ENCODE peak calls at places on chromosomes 6 and 20, in five cellular contexts. F is stomach, I is H1, Q is SK-N-SH, D is upper lobe of left lung. P is an unnamed sample.

GRCh38 chr6:90266845-90267621 is 29.6 kb downstream of the BACH2 start:
- DNase-seq in F (no peak), D (no peak), I (no peak), Q (no peak), P (no peak)

GRCh38 chr6:136439514-136440186 is 110.6 kb downstream of the MAP7 start:
- DNase-seq in F (no peak), D (no peak), Q (no peak), I (no peak), P (no peak)

GRCh38 chr6:127879685-127880084 is 21.2 kb downstream of the THEMIS start:
- DNase-seq in I (peak), Q (no peak), D (peak), F (no peak), P (no peak)

GRCh38 chr6:132405143-132405915 is 4.1 kb upstream of the MOXD1 start:
- DNase-seq in Q (no peak), F (no peak), D (no peak), I (no peak), P (no peak)

GRCh38 chr6:6131492-6132109 is 124.9 kb upstream of the NRN1 start:
- DNase-seq in Q (peak), D (no peak), F (no peak), I (peak), P (no peak)

GRCh38 chr20:50249447-50250388 is 59.1 kb downstream of the CEBPB start:
- DNase-seq in D (no peak), F (no peak), Q (no peak), I (no peak), P (no peak)

GRCh38 chr6:166999845-167000253 is 652 bp downstream of the CEP43 start:
- DNase-seq in F (peak), D (no peak), Q (no peak), I (no peak), P (no peak)

GRCh38 chr6:64330694-64331309 is 695.2 kb downstream of the PHF3 start:
- DNase-seq in Q (no peak), D (no peak), F (peak), I (peak), P (peak)

GRCh38 chr20:41180599-41181333 is 43.4 kb downstream of the PLCG1 start:
- DNase-seq in Q (no peak), I (no peak), D (no peak), F (peak), P (no peak)

GRCh38 chr6:115783402-115784061 is 277.2 kb downstream of the FRK start:
- DNase-seq in I (no peak), F (peak), Q (no peak), D (no peak), P (no peak)

GRCh38 chr20:20466341-20466879 is 98.5 kb downstream of the INSM1 start:
- DNase-seq in F (no peak), D (no peak), Q (no peak), I (no peak), P (no peak)

GRCh38 chr6:169363590-169363989 is 109.9 kb upstream of the THBS2 start:
- DNase-seq in F (no peak), I (no peak), Q (no peak), D (no peak), P (no peak)

GRCh38 chr20:63223826-63224207 is 7.9 kb upstream of the YTHDF1 start:
- DNase-seq in I (no peak), Q (no peak), D (no peak), F (no peak), P (no peak)

GRCh38 chr6:11242709-11243108 is 10.2 kb upstream of the NEDD9 start:
- DNase-seq in F (no peak), D (no peak), Q (no peak), I (no peak), P (no peak)

GRCh38 chr6:163243691-163244505 is 170.6 kb upstream of the QKI start:
- DNase-seq in D (no peak), F (no peak), I (no peak), Q (no peak), P (no peak)

GRCh38 chr6:131693384-131693783 is 7.8 kb downstream of the OR2A4 start:
- DNase-seq in D (no peak), F (no peak), Q (no peak), I (no peak), P (no peak)

GRCh38 chr6:36985384-36985962 is 523 bp downstream of the MTCH1 start:
- DNase-seq in F (no peak), I (no peak), D (no peak), Q (no peak), P (no peak)

GRCh38 chr6:145784683-145785082 is 29.9 kb downstream of the FBXO30 start:
- DNase-seq in F (no peak), D (no peak), I (no peak), Q (no peak), P (no peak)

GRCh38 chr6:99353126-99353525 is 3.7 kb upstream of the FAXC start:
- DNase-seq in I (no peak), D (no peak), F (no peak), Q (no peak), P (no peak)

GRCh38 chr6:115838763-115839401 is 221.8 kb downstream of the FRK start:
- DNase-seq in D (no peak), F (peak), I (peak), Q (peak), P (no peak)

GRCh38 chr6:98260382-98260781 is 574.0 kb upstream of the POU3F2 start:
- DNase-seq in I (no peak), D (no peak), F (no peak), Q (no peak), P (no peak)

GRCh38 chr20:40931348-40932044 is 97.1 kb upstream of the TOP1 start:
- DNase-seq in D (no peak), I (no peak), Q (no peak), F (no peak), P (no peak)

GRCh38 chr6:122548281-122548680 is 61.9 kb upstream of the PKIB start:
- DNase-seq in I (no peak), Q (no peak), D (no peak), F (no peak), P (no peak)

GRCh38 chr20:62655291-62656204 is 13.2 kb downstream of the SLCO4A1 start:
- DNase-seq in F (no peak), Q (no peak), I (no peak), D (no peak), P (no peak)

GRCh38 chr20:1503564-1504227 is 12.5 kb upstream of the SIRPB2 start:
- DNase-seq in D (no peak), I (peak), F (peak), Q (peak), P (no peak)

GRCh38 chr20:33251496-33251895 is 15.7 kb downstream of the BPIFA1 start:
- DNase-seq in Q (no peak), I (no peak), F (no peak), D (no peak), P (no peak)

GRCh38 chr6:56242343-56242742 is 5.0 kb downstream of the COL21A1 start:
- DNase-seq in I (no peak), D (no peak), Q (no peak), F (no peak), P (no peak)

GRCh38 chr20:63735859-63736718 is at the start of gene LIME1:
- DNase-seq in Q (peak), F (peak), I (no peak), D (peak), P (peak)

DNA sequence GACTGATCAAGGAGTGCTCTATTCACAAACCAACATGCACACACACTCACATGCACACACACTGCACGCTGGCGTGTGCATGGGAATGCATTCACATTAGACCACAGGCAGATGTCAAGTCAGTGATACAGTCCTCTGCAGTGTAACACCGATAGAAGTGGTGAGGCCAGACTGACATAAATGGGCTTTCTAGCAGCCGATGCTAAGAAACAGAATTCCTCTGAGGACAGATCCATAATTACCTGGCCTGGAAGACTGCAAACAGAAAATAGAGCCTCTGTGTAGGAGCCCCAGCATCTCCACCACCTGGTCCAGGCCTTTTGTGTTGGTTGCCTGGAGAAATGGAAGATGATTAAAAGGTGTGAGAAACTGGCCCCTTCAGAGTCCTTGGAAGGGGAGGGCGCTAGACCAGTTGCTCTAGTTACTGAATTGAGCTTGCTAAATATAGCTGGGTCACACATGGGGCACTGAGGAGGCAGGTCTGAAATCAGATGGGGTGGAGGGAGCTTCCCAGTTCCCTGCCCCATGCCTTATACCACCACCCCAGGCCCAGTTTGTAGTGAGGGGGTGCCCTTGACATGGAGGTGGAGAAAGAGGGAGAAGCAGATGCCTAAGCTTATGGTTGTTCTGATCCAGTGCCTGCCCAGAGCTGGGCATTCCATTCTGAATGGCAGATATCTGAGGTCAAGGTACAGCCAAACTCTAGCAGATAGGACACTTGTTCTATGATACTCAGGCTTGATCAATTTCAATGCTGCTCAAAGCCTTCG is 233.8 kb downstream of the LRFN2 start:
- DNase-seq in I (no peak), Q (no peak), D (no peak), F (no peak), P (no peak)
- TF ChIP-seq EP300 in I (no peak), Q (no peak), D (no peak), F (no peak), P (no peak)

DNA sequence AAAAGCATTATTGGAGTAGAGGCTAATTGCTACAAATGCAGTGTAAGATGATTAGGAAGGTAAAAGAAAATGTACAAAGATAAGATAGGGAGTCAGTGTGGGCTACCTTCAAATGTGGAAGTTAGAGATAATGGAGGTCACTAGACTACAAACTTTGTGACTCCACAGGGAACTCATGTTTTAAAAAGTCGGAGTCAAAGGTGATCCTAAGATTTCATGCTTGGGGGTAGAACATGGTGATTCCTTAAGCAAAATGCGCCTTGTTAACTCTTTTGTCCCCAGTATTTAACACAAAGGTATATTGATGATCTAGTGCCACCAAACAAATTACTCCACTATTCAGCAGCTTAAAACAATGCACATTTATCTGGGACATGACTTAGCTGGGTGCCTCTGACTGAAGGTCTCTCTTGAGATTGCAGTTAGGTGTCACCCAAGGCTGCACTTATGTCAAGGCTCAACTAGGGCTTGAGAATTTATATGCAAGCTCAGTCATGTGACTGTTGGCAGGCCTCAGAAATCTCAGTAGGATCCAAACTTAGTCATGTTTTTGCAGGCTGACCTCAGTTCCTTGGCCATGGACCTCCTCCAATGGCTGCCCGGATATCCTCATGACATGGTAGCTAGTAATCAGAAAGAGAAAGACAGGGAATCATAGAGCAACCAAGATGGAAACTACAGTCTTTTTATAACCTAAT is 11.4 kb upstream of the SNX9 start:
- DNase-seq in F (no peak), I (no peak), Q (no peak), D (no peak), P (no peak)
- TF ChIP-seq POLR2AphosphoS5 in F (no peak), I (no peak), Q (no peak), D (no peak), P (no peak)

GRCh38 chr20:16030253-16030652 is 543.0 kb downstream of the KIF16B start:
- DNase-seq in I (no peak), F (no peak), D (no peak), Q (no peak), P (no peak)

GRCh38 chr20:16020971-16021370 is 552.3 kb downstream of the KIF16B start:
- DNase-seq in F (no peak), I (no peak), D (no peak), Q (no peak), P (no peak)

GRCh38 chr20:16028923-16029322 is 544.3 kb downstream of the KIF16B start:
- DNase-seq in Q (no peak), I (no peak), F (no peak), D (no peak), P (no peak)

GRCh38 chr20:16027710-16028109 is 545.5 kb downstream of the KIF16B start:
- DNase-seq in I (no peak), F (no peak), Q (no peak), D (no peak), P (no peak)

DNA sequence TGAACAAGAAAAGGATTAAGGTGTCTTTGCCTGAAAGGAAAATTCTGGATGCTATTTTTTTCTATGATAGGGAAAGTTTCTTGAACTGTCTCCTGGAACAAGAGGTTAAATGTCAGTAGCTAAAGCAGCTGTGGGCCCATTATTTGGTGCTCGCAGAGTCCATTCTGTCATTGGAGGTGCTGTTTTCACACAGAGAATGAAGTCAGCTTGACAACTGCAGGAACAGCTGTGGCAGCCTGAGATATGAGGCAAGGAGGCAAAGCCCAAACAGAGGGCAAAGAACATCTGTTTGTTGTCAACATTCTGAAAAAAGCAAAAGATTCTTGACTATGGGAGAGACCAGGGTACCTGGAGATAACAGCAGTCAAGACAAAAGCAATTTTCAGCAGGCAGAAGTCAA is 548.2 kb downstream of the KIF16B start:
- DNase-seq in Q (no peak), I (no peak), D (no peak), F (no peak), P (no peak)
- TF ChIP-seq EP300 in Q (no peak), I (no peak), D (no peak), F (no peak), P (no peak)

GRCh38 chr6:165585060-165585459 is 78.0 kb downstream of the PDE10A start:
- DNase-seq in F (no peak), Q (no peak), D (no peak), I (no peak), P (no peak)
- TF ChIP-seq POLR2AphosphoS5 in F (no peak), Q (no peak), D (no peak), I (no peak), P (no peak)

GRCh38 chr6:46211917-46212316 is 41.1 kb upstream of the ENPP5 start:
- DNase-seq in Q (no peak), D (no peak), F (no peak), I (no peak), P (no peak)

GRCh38 chr6:46207174-46207573 is 36.4 kb upstream of the ENPP5 start:
- DNase-seq in Q (no peak), D (no peak), I (no peak), F (no peak), P (no peak)

GRCh38 chr6:46204880-46205650 is 34.3 kb upstream of the ENPP5 start:
- DNase-seq in F (no peak), D (peak), Q (no peak), I (no peak), P (no peak)

GRCh38 chr6:46210294-46210693 is 39.5 kb upstream of the ENPP5 start:
- DNase-seq in D (no peak), F (no peak), I (no peak), Q (no peak), P (no peak)

GRCh38 chr6:46208303-46208702 is 37.5 kb upstream of the ENPP5 start:
- DNase-seq in D (no peak), Q (no peak), F (no peak), I (no peak), P (no peak)
- TF ChIP-seq EP300 in D (no peak), Q (no peak), F (no peak), I (no peak), P (no peak)

DNA sequence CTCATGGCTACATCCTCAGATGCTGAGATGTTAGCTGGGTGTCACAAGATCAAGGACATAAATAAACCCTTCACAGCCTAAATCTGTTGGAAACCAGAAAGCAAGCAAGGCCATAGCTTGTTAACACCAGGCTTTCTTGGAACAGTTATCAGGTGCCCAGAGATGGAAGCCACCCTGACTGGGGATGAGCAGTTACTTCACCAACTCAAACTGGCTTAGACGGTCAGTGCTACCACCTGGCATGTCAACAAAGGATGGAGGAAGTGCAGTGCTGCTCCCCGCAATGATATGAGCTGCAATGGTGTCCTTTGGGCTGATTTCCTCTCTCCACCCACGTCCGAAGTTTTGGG is 28.9 kb upstream of the SMIM29 start:
- DNase-seq in Q (no peak), I (no peak), F (no peak), D (no peak), P (no peak)
- TF ChIP-seq POLR2AphosphoS5 in Q (no peak), I (no peak), F (no peak), D (no peak), P (no peak)

P was measured in sigmoid colon.